ENCODE peak calls at places on chromosomes 4 and X, in five cellular contexts. One of them, this sample, is unnamed.

GRCh38 chr4:7964459-7964858 is 24.8 kb upstream of the AFAP1 start:
- DNase-seq in epithelial cell of esophagus: no peak
- DNase-seq in spleen: no peak
- DNase-seq in mesothelial cell of epicardium: no peak
- DNase-seq in mammary epithelial cell: no peak
- DNase-seq in this sample: no peak

GRCh38 chr4:123017636-123018390 is 95.4 kb upstream of the NUDT6 start:
- DNase-seq in mesothelial cell of epicardium: no peak
- DNase-seq in epithelial cell of esophagus: peak
- DNase-seq in spleen: no peak
- DNase-seq in mammary epithelial cell: peak
- DNase-seq in this sample: no peak

GRCh38 chr4:42671431-42672194 is 14.7 kb upstream of the ATP8A1 start:
- DNase-seq in epithelial cell of esophagus: no peak
- DNase-seq in spleen: no peak
- DNase-seq in mesothelial cell of epicardium: no peak
- DNase-seq in mammary epithelial cell: no peak
- DNase-seq in this sample: no peak

GRCh38 chr4:24857996-24858395 is 54.8 kb downstream of the CCDC149 start:
- DNase-seq in epithelial cell of esophagus: no peak
- DNase-seq in spleen: no peak
- DNase-seq in mesothelial cell of epicardium: no peak
- DNase-seq in mammary epithelial cell: no peak
- DNase-seq in this sample: no peak

GRCh38 chr4:14157262-14157661 is 529.7 kb upstream of the BOD1L1 start:
- DNase-seq in spleen: no peak
- DNase-seq in mammary epithelial cell: no peak
- DNase-seq in mesothelial cell of epicardium: no peak
- DNase-seq in epithelial cell of esophagus: no peak
- DNase-seq in this sample: no peak

GRCh38 chr4:101284546-101284945 is 62.8 kb downstream of the PPP3CA start:
- DNase-seq in spleen: no peak
- DNase-seq in epithelial cell of esophagus: no peak
- DNase-seq in mesothelial cell of epicardium: no peak
- DNase-seq in mammary epithelial cell: no peak
- DNase-seq in this sample: no peak

GRCh38 chrX:46979340-46979739 is 67.1 kb downstream of the JADE3 start:
- DNase-seq in epithelial cell of esophagus: peak
- DNase-seq in mammary epithelial cell: peak
- DNase-seq in spleen: no peak
- DNase-seq in mesothelial cell of epicardium: no peak
- DNase-seq in this sample: no peak

GRCh38 chr4:78432896-78433295 is 118.7 kb upstream of the ANXA3 start:
- DNase-seq in mammary epithelial cell: peak
- DNase-seq in epithelial cell of esophagus: peak
- DNase-seq in spleen: no peak
- DNase-seq in mesothelial cell of epicardium: no peak
- DNase-seq in this sample: no peak

GRCh38 chrX:48474127-48474526 is 1.9 kb upstream of the FTSJ1 start:
- DNase-seq in mammary epithelial cell: no peak
- DNase-seq in spleen: no peak
- DNase-seq in epithelial cell of esophagus: peak
- DNase-seq in mesothelial cell of epicardium: no peak
- DNase-seq in this sample: no peak

GRCh38 chrX:2484721-2485459 is 15.9 kb downstream of the DHRSX start:
- DNase-seq in mesothelial cell of epicardium: no peak
- DNase-seq in mammary epithelial cell: no peak
- DNase-seq in spleen: peak
- DNase-seq in epithelial cell of esophagus: peak
- DNase-seq in this sample: no peak

GRCh38 chrX:108347800-108348199 is 90.4 kb downstream of the COL4A6 start:
- DNase-seq in mammary epithelial cell: no peak
- DNase-seq in spleen: no peak
- DNase-seq in mesothelial cell of epicardium: no peak
- DNase-seq in epithelial cell of esophagus: no peak
- DNase-seq in this sample: no peak

GRCh38 chr4:76624271-76624681 is 189.2 kb downstream of the SHROOM3 start:
- DNase-seq in epithelial cell of esophagus: peak
- DNase-seq in mesothelial cell of epicardium: no peak
- DNase-seq in mammary epithelial cell: peak
- DNase-seq in spleen: no peak
- DNase-seq in this sample: no peak

GRCh38 chrX:105191878-105192277 is 28.6 kb downstream of the TEX13A start:
- DNase-seq in spleen: no peak
- DNase-seq in mammary epithelial cell: peak
- DNase-seq in epithelial cell of esophagus: peak
- DNase-seq in mesothelial cell of epicardium: no peak
- DNase-seq in this sample: no peak

GRCh38 chr4:3805731-3806130 is 39.5 kb downstream of the ADRA2C start:
- DNase-seq in spleen: peak
- DNase-seq in mesothelial cell of epicardium: no peak
- DNase-seq in mammary epithelial cell: no peak
- DNase-seq in epithelial cell of esophagus: no peak
- DNase-seq in this sample: no peak

GRCh38 chr4:117560329-117560728 is 474.0 kb upstream of the NDST3 start:
- DNase-seq in mesothelial cell of epicardium: no peak
- DNase-seq in spleen: no peak
- DNase-seq in epithelial cell of esophagus: peak
- DNase-seq in mammary epithelial cell: peak
- DNase-seq in this sample: no peak

GRCh38 chr4:173506780-173507211 is 23.2 kb downstream of the HAND2 start:
- DNase-seq in mammary epithelial cell: no peak
- DNase-seq in spleen: no peak
- DNase-seq in epithelial cell of esophagus: no peak
- DNase-seq in mesothelial cell of epicardium: no peak
- DNase-seq in this sample: peak

GRCh38 chrX:124594017-124594651 is 247.8 kb downstream of the SH2D1A start:
- DNase-seq in epithelial cell of esophagus: peak
- DNase-seq in mammary epithelial cell: peak
- DNase-seq in mesothelial cell of epicardium: no peak
- DNase-seq in spleen: no peak
- DNase-seq in this sample: no peak

GRCh38 chr4:109589605-109590004 is 29.6 kb downstream of the MCUB start:
- DNase-seq in spleen: no peak
- DNase-seq in mesothelial cell of epicardium: no peak
- DNase-seq in epithelial cell of esophagus: peak
- DNase-seq in mammary epithelial cell: no peak
- DNase-seq in this sample: no peak

GRCh38 chrX:30814978-30815377 is 74.1 kb downstream of the TAB3 start:
- DNase-seq in epithelial cell of esophagus: no peak
- DNase-seq in mesothelial cell of epicardium: no peak
- DNase-seq in mammary epithelial cell: no peak
- DNase-seq in spleen: no peak
- DNase-seq in this sample: no peak

GRCh38 chrX:70434914-70435586 is 9.6 kb upstream of the DLG3 start:
- DNase-seq in mammary epithelial cell: no peak
- DNase-seq in spleen: no peak
- DNase-seq in mesothelial cell of epicardium: no peak
- DNase-seq in epithelial cell of esophagus: no peak
- DNase-seq in this sample: no peak

GRCh38 chrX:38800981-38801845 is at the start of gene MID1IP1:
- DNase-seq in spleen: peak
- DNase-seq in mesothelial cell of epicardium: peak
- DNase-seq in mammary epithelial cell: peak
- DNase-seq in epithelial cell of esophagus: peak
- DNase-seq in this sample: peak

GRCh38 chrX:23341452-23341851 is 6.8 kb downstream of the PTCHD1 start:
- DNase-seq in spleen: no peak
- DNase-seq in mammary epithelial cell: no peak
- DNase-seq in mesothelial cell of epicardium: no peak
- DNase-seq in epithelial cell of esophagus: no peak
- DNase-seq in this sample: no peak

GRCh38 chrX:151175283-151176062 is 911 bp upstream of the GPR50 start:
- DNase-seq in mesothelial cell of epicardium: no peak
- DNase-seq in spleen: no peak
- DNase-seq in epithelial cell of esophagus: no peak
- DNase-seq in mammary epithelial cell: no peak
- DNase-seq in this sample: no peak

GRCh38 chrX:139967300-139967699 is 2.0 kb upstream of the CXorf66 start:
- DNase-seq in epithelial cell of esophagus: peak
- DNase-seq in mammary epithelial cell: no peak
- DNase-seq in spleen: no peak
- DNase-seq in mesothelial cell of epicardium: no peak
- DNase-seq in this sample: no peak

GRCh38 chr4:41575207-41575606 is 37.2 kb downstream of the LIMCH1 start:
- DNase-seq in mesothelial cell of epicardium: no peak
- DNase-seq in epithelial cell of esophagus: peak
- DNase-seq in mammary epithelial cell: no peak
- DNase-seq in spleen: no peak
- DNase-seq in this sample: no peak

GRCh38 chr4:174739576-174739975 is 89.5 kb downstream of the GLRA3 start:
- DNase-seq in mammary epithelial cell: no peak
- DNase-seq in mesothelial cell of epicardium: no peak
- DNase-seq in spleen: no peak
- DNase-seq in epithelial cell of esophagus: peak
- DNase-seq in this sample: no peak

GRCh38 chr4:158016511-158016910 is 156.3 kb downstream of the GASK1B start:
- DNase-seq in spleen: no peak
- DNase-seq in epithelial cell of esophagus: peak
- DNase-seq in mammary epithelial cell: peak
- DNase-seq in mesothelial cell of epicardium: no peak
- DNase-seq in this sample: no peak

GRCh38 chr4:77220841-77221613 is 64.0 kb downstream of the CCNG2 start:
- DNase-seq in mesothelial cell of epicardium: no peak
- DNase-seq in mammary epithelial cell: no peak
- DNase-seq in epithelial cell of esophagus: peak
- DNase-seq in spleen: no peak
- DNase-seq in this sample: no peak

GRCh38 chrX:120512627-120513026 is 43.5 kb upstream of the LAMP2 start:
- DNase-seq in mammary epithelial cell: no peak
- DNase-seq in spleen: no peak
- DNase-seq in epithelial cell of esophagus: no peak
- DNase-seq in mesothelial cell of epicardium: no peak
- DNase-seq in this sample: no peak
- TF ChIP-seq CTCF in mammary epithelial cell: no peak
- TF ChIP-seq CTCF in spleen: no peak
- TF ChIP-seq CTCF in epithelial cell of esophagus: no peak
- TF ChIP-seq CTCF in mesothelial cell of epicardium: no peak
- TF ChIP-seq CTCF in this sample: no peak

GRCh38 chrX:96861228-96861627 is 22.5 kb upstream of the RPA4 start:
- DNase-seq in mammary epithelial cell: no peak
- DNase-seq in mesothelial cell of epicardium: no peak
- DNase-seq in spleen: no peak
- DNase-seq in epithelial cell of esophagus: no peak
- DNase-seq in this sample: no peak
- TF ChIP-seq CTCF in mammary epithelial cell: no peak
- TF ChIP-seq CTCF in mesothelial cell of epicardium: no peak
- TF ChIP-seq CTCF in spleen: no peak
- TF ChIP-seq CTCF in epithelial cell of esophagus: no peak
- TF ChIP-seq CTCF in this sample: no peak

DNA sequence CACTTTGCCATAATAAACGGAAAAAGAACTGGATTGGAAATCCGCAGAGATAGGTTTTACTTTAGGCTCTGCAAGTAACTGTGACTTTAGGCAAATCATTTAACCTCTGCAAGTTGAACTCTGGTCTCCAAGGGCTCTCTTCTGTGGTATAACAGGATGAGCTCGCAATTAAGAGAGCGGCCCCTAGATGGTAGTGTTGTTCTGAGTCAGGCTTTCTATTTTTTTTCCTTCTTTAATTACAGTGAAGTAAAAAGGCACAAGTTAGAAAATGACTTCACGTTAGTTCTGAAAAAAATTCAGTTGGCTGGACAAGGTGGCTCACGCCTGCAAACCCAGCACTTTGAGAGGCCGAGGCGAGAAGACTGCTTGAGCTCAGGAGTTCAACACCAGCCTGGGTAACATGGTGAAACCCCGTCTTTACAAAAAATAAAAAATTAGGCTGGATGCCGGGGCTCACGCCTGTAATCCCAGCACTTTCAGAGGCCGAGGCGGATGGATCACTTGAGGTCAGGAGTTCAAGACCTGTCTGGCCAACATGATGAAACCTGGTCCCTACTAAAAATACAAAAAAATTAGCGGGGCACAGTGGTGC is 18.0 kb downstream of the RPS3A start:
- DNase-seq in mammary epithelial cell: peak
- DNase-seq in mesothelial cell of epicardium: peak
- DNase-seq in epithelial cell of esophagus: peak
- DNase-seq in spleen: no peak
- DNase-seq in this sample: peak
- TF ChIP-seq CTCF in mammary epithelial cell: peak
- TF ChIP-seq CTCF in mesothelial cell of epicardium: peak
- TF ChIP-seq CTCF in epithelial cell of esophagus: peak
- TF ChIP-seq CTCF in spleen: peak
- TF ChIP-seq CTCF in this sample: peak

GRCh38 chr4:169282429-169283113 is 11.8 kb upstream of the SH3RF1 start:
- DNase-seq in epithelial cell of esophagus: peak
- DNase-seq in spleen: no peak
- DNase-seq in mammary epithelial cell: peak
- DNase-seq in mesothelial cell of epicardium: no peak
- DNase-seq in this sample: no peak

GRCh38 chr4:169283114-169283509 is 12.4 kb upstream of the SH3RF1 start:
- DNase-seq in epithelial cell of esophagus: peak
- DNase-seq in mesothelial cell of epicardium: no peak
- DNase-seq in mammary epithelial cell: peak
- DNase-seq in spleen: no peak
- DNase-seq in this sample: no peak

DNA sequence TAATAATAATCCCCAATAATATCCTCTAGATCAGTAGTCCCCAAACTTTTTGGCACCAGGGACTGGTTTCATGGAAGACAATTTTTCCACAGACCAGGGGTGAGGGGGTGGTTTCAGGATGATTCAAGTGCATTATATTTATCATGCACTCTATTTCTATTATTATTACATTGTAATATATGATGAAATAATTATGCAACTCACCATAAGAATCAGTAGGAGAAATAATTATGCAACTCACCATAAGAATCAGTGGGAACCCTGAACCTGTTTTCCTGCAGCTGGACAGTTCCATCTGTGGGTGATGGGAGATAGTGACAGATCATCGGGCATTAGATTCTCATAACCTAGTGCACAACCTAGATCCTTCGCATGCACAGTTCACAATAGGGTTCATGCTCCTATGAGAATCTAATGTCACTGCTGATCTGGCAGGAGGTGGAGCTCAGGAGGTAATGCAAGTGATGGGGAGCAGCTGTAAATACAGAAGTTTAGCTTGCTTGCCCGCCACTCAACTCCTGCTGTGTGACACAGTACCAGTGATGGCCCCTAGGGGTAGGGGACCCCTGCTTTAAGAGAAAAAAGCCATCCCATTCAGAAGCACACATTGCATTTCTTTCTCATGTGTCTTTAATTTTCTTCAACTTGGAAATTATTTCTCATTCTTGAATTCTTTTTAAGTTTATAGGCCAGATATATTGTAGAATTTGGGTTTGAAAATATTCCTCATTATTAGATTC is 16.0 kb upstream of the SH3RF1 start:
- DNase-seq in epithelial cell of esophagus: peak
- DNase-seq in mammary epithelial cell: peak
- DNase-seq in spleen: no peak
- DNase-seq in mesothelial cell of epicardium: no peak
- DNase-seq in this sample: no peak
- TF ChIP-seq CTCF in epithelial cell of esophagus: no peak
- TF ChIP-seq CTCF in mammary epithelial cell: peak
- TF ChIP-seq CTCF in spleen: no peak
- TF ChIP-seq CTCF in mesothelial cell of epicardium: peak
- TF ChIP-seq CTCF in this sample: peak